ENCODE peak calls at places on chromosomes 2 and 18, in seven cellular contexts. Z is activated naive CD4-positive, alpha-beta T cell; R is transverse colon; N is hepatocyte; U is fibroblast of the aortic adventitia; W is fibroblast of gingiva; V is NCI-H1092 treated with DMSO at 0.1 percent for 48 hours. Q is an unnamed sample.

GRCh38 chr18:2338601-2339000 is 232.7 kb downstream of the METTL4 start:
- DNase-seq in N (no peak), Z (no peak), R (no peak), W (no peak), V (no peak), U (no peak), Q (no peak)

GRCh38 chr2:160878622-160879021 is 281.6 kb upstream of the TANK start:
- DNase-seq in Z (no peak), R (no peak), N (no peak), V (no peak), W (no peak), U (peak), Q (no peak)

GRCh38 chr2:100999995-101000394 is 2.1 kb upstream of the RPL31 start:
- DNase-seq in R (no peak), W (no peak), U (no peak), N (no peak), V (no peak), Z (no peak), Q (no peak)

GRCh38 chr2:3301001-3301400 is 76.6 kb downstream of the EIPR1 start:
- DNase-seq in V (no peak), W (no peak), R (no peak), N (no peak), Z (no peak), U (peak), Q (no peak)

GRCh38 chr2:237199082-237199481 is 113.4 kb downstream of the COPS8 start:
- DNase-seq in U (peak), W (peak), V (no peak), Z (no peak), R (no peak), N (no peak), Q (no peak)

GRCh38 chr18:52242711-52243110 is 97.3 kb upstream of the DCC start:
- DNase-seq in W (peak), Z (no peak), N (no peak), U (no peak), R (no peak), V (no peak), Q (no peak)

GRCh38 chr18:58674863-58675472 is 3.7 kb downstream of the MALT1 start:
- DNase-seq in W (no peak), U (no peak), Z (no peak), V (no peak), R (no peak), N (no peak), Q (no peak)

GRCh38 chr2:210199186-210199765 is 26.0 kb downstream of the ACADL start:
- DNase-seq in W (peak), U (peak), N (peak), V (peak), Z (no peak), R (no peak), Q (peak)

GRCh38 chr2:43022896-43023295 is 203.5 kb downstream of the ZFP36L2 start:
- DNase-seq in R (no peak), W (no peak), V (no peak), Z (no peak), N (no peak), U (no peak), Q (no peak)

GRCh38 chr2:15673919-15674636 is 82.4 kb downstream of the DDX1 start:
- DNase-seq in U (peak), N (peak), Z (no peak), W (peak), V (no peak), R (no peak), Q (peak)

GRCh38 chr2:64859208-64860161 is 129.7 kb upstream of the SLC1A4 start:
- DNase-seq in V (peak), N (peak), R (peak), U (peak), W (peak), Z (no peak), Q (peak)

GRCh38 chr2:70960833-70961647 is 17.4 kb upstream of the ANKRD53 start:
- DNase-seq in N (peak), R (no peak), W (no peak), U (no peak), Z (no peak), V (no peak), Q (no peak)

GRCh38 chr2:115443550-115444185 is 1001.2 kb downstream of the DPP10 start:
- DNase-seq in Z (no peak), N (no peak), R (no peak), V (no peak), U (no peak), W (no peak), Q (no peak)

GRCh38 chr2:37776487-37776886 is 105.0 kb upstream of the CDC42EP3 start:
- DNase-seq in N (peak), R (no peak), Z (no peak), U (peak), W (peak), V (no peak), Q (peak)

GRCh38 chr2:219513787-219514186 is 495 bp upstream of the ASIC4 start:
- DNase-seq in N (no peak), Z (no peak), U (no peak), W (no peak), R (no peak), V (no peak), Q (no peak)

GRCh38 chr2:27320958-27321543 is 1.8 kb downstream of the MPV17 start:
- DNase-seq in W (peak), V (no peak), U (peak), Z (no peak), R (peak), N (peak), Q (peak)

GRCh38 chr18:50518787-50519520 is 40.9 kb upstream of the MAPK4 start:
- DNase-seq in V (no peak), Z (no peak), U (peak), R (no peak), W (peak), N (no peak), Q (no peak)

GRCh38 chr2:224195954-224196571 is 157.0 kb upstream of the SERPINE2 start:
- DNase-seq in Z (no peak), N (no peak), U (peak), V (no peak), W (peak), R (no peak), Q (peak)

GRCh38 chr2:217995741-217996141 is 7.1 kb downstream of the TNS1 start:
- DNase-seq in U (peak), Z (no peak), N (no peak), W (peak), V (no peak), R (no peak), Q (no peak)